ENCODE peak calls at places on chromosomes 16 and 17, in six cellular contexts. One of them, this sample, is unnamed.
A peak's percentile ranks its signal among the peaks of the same experiment; 100 is the strongest.

GRCh38 chr16:83453977-83454376 is 353.8 kb upstream of the HSBP1 start:
- DNase-seq in effector memory CD4-positive, alpha-beta T cell: no peak
- DNase-seq in DND-41: no peak
- DNase-seq in CD8-positive, alpha-beta T cell: no peak
- DNase-seq in upper lobe of right lung: no peak
- DNase-seq in fibroblast of lung: no peak
- DNase-seq in this sample: no peak

GRCh38 chr16:70638814-70639792 is 7.3 kb upstream of the IL34 start:
- DNase-seq in CD8-positive, alpha-beta T cell: no peak
- DNase-seq in fibroblast of lung: peak; percentile 91
- DNase-seq in DND-41: no peak
- DNase-seq in effector memory CD4-positive, alpha-beta T cell: no peak
- DNase-seq in upper lobe of right lung: no peak
- DNase-seq in this sample: no peak

GRCh38 chr16:61131447-61131846 is 904.8 kb downstream of the CDH8 start:
- DNase-seq in CD8-positive, alpha-beta T cell: no peak
- DNase-seq in effector memory CD4-positive, alpha-beta T cell: no peak
- DNase-seq in DND-41: no peak
- DNase-seq in fibroblast of lung: no peak
- DNase-seq in upper lobe of right lung: no peak
- DNase-seq in this sample: no peak

GRCh38 chr16:48367443-48368049 is 17.7 kb downstream of the SIAH1 start:
- DNase-seq in DND-41: no peak
- DNase-seq in upper lobe of right lung: no peak
- DNase-seq in fibroblast of lung: no peak
- DNase-seq in CD8-positive, alpha-beta T cell: no peak
- DNase-seq in effector memory CD4-positive, alpha-beta T cell: no peak
- DNase-seq in this sample: no peak

GRCh38 chr17:59219992-59220327 is 351 bp upstream of the GDPD1 start:
- DNase-seq in DND-41: no peak
- DNase-seq in upper lobe of right lung: no peak
- DNase-seq in effector memory CD4-positive, alpha-beta T cell: no peak
- DNase-seq in fibroblast of lung: no peak
- DNase-seq in CD8-positive, alpha-beta T cell: no peak
- DNase-seq in this sample: no peak

GRCh38 chr17:78364436-78365281 is 4.8 kb upstream of the SOCS3 start:
- DNase-seq in effector memory CD4-positive, alpha-beta T cell: no peak
- DNase-seq in fibroblast of lung: no peak
- DNase-seq in CD8-positive, alpha-beta T cell: no peak
- DNase-seq in DND-41: no peak
- DNase-seq in upper lobe of right lung: no peak
- DNase-seq in this sample: no peak

GRCh38 chr17:63833026-63833740 is 5.7 kb upstream of the FTSJ3 start:
- DNase-seq in fibroblast of lung: no peak
- DNase-seq in effector memory CD4-positive, alpha-beta T cell: no peak
- DNase-seq in DND-41: no peak
- DNase-seq in upper lobe of right lung: no peak
- DNase-seq in CD8-positive, alpha-beta T cell: no peak
- DNase-seq in this sample: no peak

GRCh38 chr16:57092786-57093301 is 461 bp downstream of the CPNE2 start:
- DNase-seq in upper lobe of right lung: peak; percentile 84
- DNase-seq in fibroblast of lung: no peak
- DNase-seq in DND-41: peak; percentile 33
- DNase-seq in effector memory CD4-positive, alpha-beta T cell: no peak
- DNase-seq in CD8-positive, alpha-beta T cell: peak; percentile 75
- DNase-seq in this sample: peak; percentile 67

GRCh38 chr16:87330646-87331045 is 13.5 kb upstream of the C16orf95 start:
- DNase-seq in effector memory CD4-positive, alpha-beta T cell: no peak
- DNase-seq in upper lobe of right lung: peak; percentile 31
- DNase-seq in CD8-positive, alpha-beta T cell: no peak
- DNase-seq in fibroblast of lung: no peak
- DNase-seq in DND-41: no peak
- DNase-seq in this sample: no peak

GRCh38 chr17:81354944-81355327 is 40.3 kb upstream of the BAHCC1 start:
- DNase-seq in fibroblast of lung: no peak
- DNase-seq in CD8-positive, alpha-beta T cell: no peak
- DNase-seq in effector memory CD4-positive, alpha-beta T cell: no peak
- DNase-seq in DND-41: no peak
- DNase-seq in upper lobe of right lung: no peak
- DNase-seq in this sample: no peak
- H3K4me1 ChIP-seq in fibroblast of lung: no peaks in the 10 kb centered on the region
- H3K4me1 ChIP-seq in CD8-positive, alpha-beta T cell: no peaks in the 10 kb centered on the region
- H3K4me1 ChIP-seq in effector memory CD4-positive, alpha-beta T cell: no peaks in the 10 kb centered on the region
- H3K4me1 ChIP-seq in DND-41: no peaks in the 10 kb centered on the region
- H3K4me1 ChIP-seq in upper lobe of right lung: no peaks in the 10 kb centered on the region
- H3K4me1 ChIP-seq in this sample: no peaks in the 10 kb centered on the region

GRCh38 chr16:22423716-22424115 is 49.3 kb upstream of the CDR2 start:
- DNase-seq in CD8-positive, alpha-beta T cell: no peak
- DNase-seq in effector memory CD4-positive, alpha-beta T cell: no peak
- DNase-seq in DND-41: no peak
- DNase-seq in fibroblast of lung: no peak
- DNase-seq in upper lobe of right lung: no peak
- DNase-seq in this sample: no peak
- H3K27ac ChIP-seq in CD8-positive, alpha-beta T cell: no peak overlapping the region
- H3K27ac ChIP-seq in effector memory CD4-positive, alpha-beta T cell: no peak overlapping the region
- H3K27ac ChIP-seq in DND-41: no peak overlapping the region
- H3K27ac ChIP-seq in fibroblast of lung: peak overlapping the region; percentile 73
- H3K27ac ChIP-seq in upper lobe of right lung: peak overlapping the region; percentile 78
- H3K27ac ChIP-seq in this sample: no peak overlapping the region

GRCh38 chr16:30604316-30604947 is 5.8 kb downstream of the ZNF689 start:
- DNase-seq in upper lobe of right lung: no peak
- DNase-seq in CD8-positive, alpha-beta T cell: no peak
- DNase-seq in effector memory CD4-positive, alpha-beta T cell: no peak
- DNase-seq in fibroblast of lung: no peak
- DNase-seq in DND-41: no peak
- DNase-seq in this sample: no peak

GRCh38 chr16:30606004-30606403 is 4.2 kb downstream of the ZNF689 start:
- DNase-seq in upper lobe of right lung: no peak
- DNase-seq in effector memory CD4-positive, alpha-beta T cell: no peak
- DNase-seq in fibroblast of lung: no peak
- DNase-seq in CD8-positive, alpha-beta T cell: no peak
- DNase-seq in DND-41: no peak
- DNase-seq in this sample: no peak

GRCh38 chr16:30603945-30604315 is 6.3 kb downstream of the ZNF689 start:
- DNase-seq in fibroblast of lung: no peak
- DNase-seq in effector memory CD4-positive, alpha-beta T cell: no peak
- DNase-seq in upper lobe of right lung: no peak
- DNase-seq in DND-41: no peak
- DNase-seq in CD8-positive, alpha-beta T cell: no peak
- DNase-seq in this sample: no peak

GRCh38 chr16:30602595-30603277 is 7.5 kb downstream of the ZNF689 start:
- DNase-seq in DND-41: no peak
- DNase-seq in fibroblast of lung: peak; percentile 57
- DNase-seq in effector memory CD4-positive, alpha-beta T cell: no peak
- DNase-seq in upper lobe of right lung: no peak
- DNase-seq in CD8-positive, alpha-beta T cell: no peak
- DNase-seq in this sample: no peak

DNA sequence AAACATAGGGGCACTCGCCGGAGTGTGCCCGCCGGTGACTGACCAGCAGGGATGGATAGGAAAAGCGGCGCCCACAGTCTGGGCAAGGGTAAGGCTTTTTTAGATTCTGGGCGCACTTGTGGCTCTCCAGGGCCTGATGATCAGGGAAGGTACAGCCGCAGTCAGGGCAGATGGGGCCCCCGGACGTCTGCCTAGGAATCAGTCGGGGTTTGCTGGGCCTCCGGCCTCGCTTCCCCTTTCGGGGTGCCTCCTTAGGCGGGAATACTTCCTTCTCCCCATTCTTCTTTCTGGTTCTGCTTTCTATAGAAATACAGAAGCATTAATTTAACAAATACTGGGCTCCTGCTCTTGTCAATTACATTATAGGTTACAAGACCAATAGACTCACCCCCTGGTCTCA is 5.0 kb downstream of the ZNF689 start:
- DNase-seq in DND-41: no peak
- DNase-seq in CD8-positive, alpha-beta T cell: no peak
- DNase-seq in fibroblast of lung: no peak
- DNase-seq in effector memory CD4-positive, alpha-beta T cell: no peak
- DNase-seq in upper lobe of right lung: peak; percentile 70
- DNase-seq in this sample: no peak
- H3K4me3 ChIP-seq in DND-41: no peak overlapping the region
- H3K4me3 ChIP-seq in CD8-positive, alpha-beta T cell: no peak overlapping the region
- H3K4me3 ChIP-seq in fibroblast of lung: no peak overlapping the region
- H3K4me3 ChIP-seq in effector memory CD4-positive, alpha-beta T cell: no peak overlapping the region
- H3K4me3 ChIP-seq in upper lobe of right lung: no peak overlapping the region
- H3K4me3 ChIP-seq in this sample: no peak overlapping the region

GRCh38 chr17:29012535-29012934 is 6.7 kb upstream of the SEZ6 start:
- DNase-seq in DND-41: no peak
- DNase-seq in CD8-positive, alpha-beta T cell: no peak
- DNase-seq in effector memory CD4-positive, alpha-beta T cell: no peak
- DNase-seq in upper lobe of right lung: no peak
- DNase-seq in fibroblast of lung: no peak
- DNase-seq in this sample: no peak

GRCh38 chr17:29008591-29008990 is 2.8 kb upstream of the SEZ6 start:
- DNase-seq in upper lobe of right lung: no peak
- DNase-seq in CD8-positive, alpha-beta T cell: no peak
- DNase-seq in fibroblast of lung: no peak
- DNase-seq in DND-41: no peak
- DNase-seq in effector memory CD4-positive, alpha-beta T cell: no peak
- DNase-seq in this sample: no peak

GRCh38 chr17:29010129-29010528 is 4.3 kb upstream of the SEZ6 start:
- DNase-seq in DND-41: no peak
- DNase-seq in CD8-positive, alpha-beta T cell: no peak
- DNase-seq in fibroblast of lung: no peak
- DNase-seq in effector memory CD4-positive, alpha-beta T cell: no peak
- DNase-seq in upper lobe of right lung: no peak
- DNase-seq in this sample: no peak

GRCh38 chr17:29007456-29008455 is 1.9 kb upstream of the SEZ6 start:
- DNase-seq in effector memory CD4-positive, alpha-beta T cell: no peak
- DNase-seq in CD8-positive, alpha-beta T cell: no peak
- DNase-seq in upper lobe of right lung: no peak
- DNase-seq in DND-41: no peak
- DNase-seq in fibroblast of lung: no peak
- DNase-seq in this sample: no peak

DNA sequence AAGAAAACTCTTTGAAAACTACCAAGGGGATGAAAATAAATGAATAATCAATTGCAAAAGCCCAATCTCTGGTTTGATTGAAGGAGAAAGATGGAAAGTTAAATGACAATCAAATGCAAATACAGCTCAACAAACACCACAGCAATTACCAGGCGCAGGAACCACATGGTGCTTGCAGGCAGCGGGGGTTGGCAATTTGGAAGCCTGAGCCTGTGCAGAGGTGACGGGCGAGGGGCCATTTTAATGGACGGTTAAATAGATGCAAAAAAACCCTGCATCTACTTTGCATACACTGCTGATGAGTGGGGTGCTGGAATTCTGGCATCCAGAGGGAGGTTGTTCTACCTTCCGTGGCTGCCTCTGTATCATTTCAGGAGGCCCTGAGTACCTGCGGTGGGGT is 4.8 kb upstream of the SEZ6 start:
- DNase-seq in DND-41: no peak
- DNase-seq in fibroblast of lung: no peak
- DNase-seq in effector memory CD4-positive, alpha-beta T cell: no peak
- DNase-seq in CD8-positive, alpha-beta T cell: no peak
- DNase-seq in upper lobe of right lung: no peak
- DNase-seq in this sample: no peak
- H3K4me1 ChIP-seq in DND-41: no peaks in the 10 kb centered on the region
- H3K4me1 ChIP-seq in fibroblast of lung: no peaks in the 10 kb centered on the region
- H3K4me1 ChIP-seq in effector memory CD4-positive, alpha-beta T cell: no peaks in the 10 kb centered on the region
- H3K4me1 ChIP-seq in CD8-positive, alpha-beta T cell: peaks cover 5% of the 10 kb centered on the region
- H3K4me1 ChIP-seq in upper lobe of right lung: no peaks in the 10 kb centered on the region
- H3K4me1 ChIP-seq in this sample: no peaks in the 10 kb centered on the region

DNA sequence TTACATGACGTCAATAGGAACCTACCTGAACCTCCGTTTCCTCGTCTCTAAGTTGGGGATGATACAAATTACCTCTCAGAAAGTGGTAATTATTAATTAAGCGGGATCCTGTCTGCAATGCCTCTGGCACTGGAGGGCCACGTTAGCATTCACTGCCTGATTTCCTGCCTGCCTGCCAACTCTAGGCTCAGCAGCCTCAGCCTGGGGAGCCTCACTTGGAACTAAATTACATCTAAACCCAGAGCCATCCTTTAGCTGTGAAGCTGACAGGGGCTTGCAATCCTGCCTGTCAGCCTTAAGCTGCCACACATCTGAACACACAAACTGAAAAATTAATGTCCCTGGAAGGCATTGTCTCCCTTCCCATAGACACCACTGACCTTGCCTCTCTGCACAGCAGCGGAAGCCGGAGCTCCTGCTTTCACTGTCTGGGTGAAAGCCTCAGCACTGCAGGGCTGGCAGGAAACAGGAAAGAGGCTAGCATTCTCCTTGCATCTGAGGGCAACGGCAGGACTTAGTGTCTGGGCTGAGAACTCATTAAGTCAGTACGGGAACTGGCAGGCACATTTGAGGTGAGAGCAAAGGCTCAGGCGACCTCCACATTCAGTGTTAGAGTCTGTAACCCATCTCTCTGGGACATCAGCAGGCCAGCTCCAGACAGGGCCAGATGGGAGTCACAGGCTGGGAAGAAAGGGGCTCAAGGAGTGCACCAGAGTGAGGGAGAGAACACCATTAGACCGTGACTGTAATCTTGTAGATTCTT is 452.4 kb upstream of the C16orf82 start:
- DNase-seq in upper lobe of right lung: no peak
- DNase-seq in fibroblast of lung: no peak
- DNase-seq in effector memory CD4-positive, alpha-beta T cell: no peak
- DNase-seq in CD8-positive, alpha-beta T cell: no peak
- DNase-seq in DND-41: peak; percentile 43
- DNase-seq in this sample: no peak
- H3K27ac ChIP-seq in upper lobe of right lung: no peak overlapping the region
- H3K27ac ChIP-seq in fibroblast of lung: no peak overlapping the region
- H3K27ac ChIP-seq in effector memory CD4-positive, alpha-beta T cell: no peak overlapping the region
- H3K27ac ChIP-seq in CD8-positive, alpha-beta T cell: no peak overlapping the region
- H3K27ac ChIP-seq in DND-41: no peak overlapping the region
- H3K27ac ChIP-seq in this sample: no peak overlapping the region

GRCh38 chr17:51155416-51155815 is 2.1 kb downstream of the NME1 start:
- DNase-seq in fibroblast of lung: no peak
- DNase-seq in DND-41: no peak
- DNase-seq in effector memory CD4-positive, alpha-beta T cell: no peak
- DNase-seq in upper lobe of right lung: peak; percentile 18
- DNase-seq in CD8-positive, alpha-beta T cell: no peak
- DNase-seq in this sample: no peak
- H3K4me3 ChIP-seq in fibroblast of lung: no peak overlapping the region
- H3K4me3 ChIP-seq in DND-41: no peak overlapping the region
- H3K4me3 ChIP-seq in effector memory CD4-positive, alpha-beta T cell: no peak overlapping the region
- H3K4me3 ChIP-seq in upper lobe of right lung: no peak overlapping the region
- H3K4me3 ChIP-seq in CD8-positive, alpha-beta T cell: no peak overlapping the region
- H3K4me3 ChIP-seq in this sample: no peak overlapping the region

GRCh38 chr17:7841622-7842379 is 7.8 kb downstream of the KDM6B start:
- DNase-seq in fibroblast of lung: peak; percentile 91
- DNase-seq in effector memory CD4-positive, alpha-beta T cell: peak; percentile 91
- DNase-seq in DND-41: peak; percentile 88
- DNase-seq in CD8-positive, alpha-beta T cell: peak; percentile 87
- DNase-seq in upper lobe of right lung: peak; percentile 95
- DNase-seq in this sample: peak; percentile 89
- H3K4me1 ChIP-seq in fibroblast of lung: peaks cover 32% of the 10 kb centered on the region
- H3K4me1 ChIP-seq in effector memory CD4-positive, alpha-beta T cell: peaks cover 54% of the 10 kb centered on the region
- H3K4me1 ChIP-seq in DND-41: peaks cover 73% of the 10 kb centered on the region
- H3K4me1 ChIP-seq in CD8-positive, alpha-beta T cell: peaks cover 61% of the 10 kb centered on the region
- H3K4me1 ChIP-seq in upper lobe of right lung: peaks cover 52% of the 10 kb centered on the region
- H3K4me1 ChIP-seq in this sample: peaks cover 58% of the 10 kb centered on the region

GRCh38 chr17:17303847-17304490 is 796 bp downstream of the NT5M start:
- DNase-seq in upper lobe of right lung: no peak
- DNase-seq in DND-41: no peak
- DNase-seq in effector memory CD4-positive, alpha-beta T cell: no peak
- DNase-seq in CD8-positive, alpha-beta T cell: no peak
- DNase-seq in fibroblast of lung: no peak
- DNase-seq in this sample: no peak
- H3K27ac ChIP-seq in upper lobe of right lung: peak overlapping the region; percentile 14
- H3K27ac ChIP-seq in DND-41: peak overlapping the region; percentile 91
- H3K27ac ChIP-seq in effector memory CD4-positive, alpha-beta T cell: no peak overlapping the region
- H3K27ac ChIP-seq in CD8-positive, alpha-beta T cell: no peak overlapping the region
- H3K27ac ChIP-seq in fibroblast of lung: no peak overlapping the region
- H3K27ac ChIP-seq in this sample: peak overlapping the region; percentile 5

This sample was measured in CD8-positive, alpha-beta memory T cell.